ENCODE peak calls at places on chromosomes 12 and 14, in seven cellular contexts. One of them, this sample, is unnamed. For H3K4me1, the result is how much of the 10 kb centered on the place peaks cover.

GRCh38 chr14:37598085-37598972 is 2.9 kb downstream of the TTC6 start:
- DNase-seq in endodermal cell: peak
- DNase-seq in pancreas: peak
- DNase-seq in neuronal stem cell: no peak
- DNase-seq in heart right ventricle: no peak
- DNase-seq in mesendoderm: no peak
- DNase-seq in astrocyte: no peak
- DNase-seq in this sample: peak

GRCh38 chr12:10940389-10940788 is 1.3 kb upstream of the TAS2R14 start:
- DNase-seq in endodermal cell: no peak
- DNase-seq in heart right ventricle: no peak
- DNase-seq in astrocyte: peak
- DNase-seq in mesendoderm: peak
- DNase-seq in neuronal stem cell: no peak
- DNase-seq in pancreas: no peak
- DNase-seq in this sample: no peak

GRCh38 chr14:57071639-57072038 is 197.1 kb downstream of the EXOC5 start:
- DNase-seq in astrocyte: no peak
- DNase-seq in neuronal stem cell: no peak
- DNase-seq in mesendoderm: no peak
- DNase-seq in pancreas: no peak
- DNase-seq in endodermal cell: no peak
- DNase-seq in heart right ventricle: no peak
- DNase-seq in this sample: no peak

GRCh38 chr12:106342397-106343212 is 14.9 kb upstream of the POLR3B start:
- DNase-seq in astrocyte: peak
- DNase-seq in mesendoderm: no peak
- DNase-seq in endodermal cell: no peak
- DNase-seq in pancreas: peak
- DNase-seq in heart right ventricle: peak
- DNase-seq in neuronal stem cell: no peak
- DNase-seq in this sample: no peak

GRCh38 chr12:132167610-132168310 is 23.5 kb downstream of the NOC4L start:
- DNase-seq in neuronal stem cell: no peak
- DNase-seq in endodermal cell: no peak
- DNase-seq in heart right ventricle: no peak
- DNase-seq in pancreas: no peak
- DNase-seq in astrocyte: no peak
- DNase-seq in mesendoderm: no peak
- DNase-seq in this sample: no peak

GRCh38 chr12:68109444-68110217 is 49.9 kb downstream of the IFNG start:
- DNase-seq in astrocyte: no peak
- DNase-seq in neuronal stem cell: no peak
- DNase-seq in pancreas: no peak
- DNase-seq in mesendoderm: peak
- DNase-seq in endodermal cell: peak
- DNase-seq in heart right ventricle: no peak
- DNase-seq in this sample: no peak

GRCh38 chr14:57889245-57889644 is 23.4 kb upstream of the SLC35F4 start:
- DNase-seq in mesendoderm: no peak
- DNase-seq in astrocyte: peak
- DNase-seq in pancreas: peak
- DNase-seq in heart right ventricle: peak
- DNase-seq in endodermal cell: no peak
- DNase-seq in neuronal stem cell: no peak
- DNase-seq in this sample: no peak

GRCh38 chr12:49885663-49886461 is 17.8 kb downstream of the FAIM2 start:
- DNase-seq in heart right ventricle: no peak
- DNase-seq in neuronal stem cell: no peak
- DNase-seq in pancreas: no peak
- DNase-seq in endodermal cell: peak
- DNase-seq in mesendoderm: no peak
- DNase-seq in astrocyte: no peak
- DNase-seq in this sample: no peak

GRCh38 chr12:90836689-90837088 is 118.3 kb downstream of the CCER1 start:
- DNase-seq in neuronal stem cell: no peak
- DNase-seq in mesendoderm: no peak
- DNase-seq in astrocyte: no peak
- DNase-seq in heart right ventricle: peak
- DNase-seq in pancreas: no peak
- DNase-seq in endodermal cell: no peak
- DNase-seq in this sample: no peak

GRCh38 chr14:33484264-33484663 is 466.6 kb downstream of the EGLN3 start:
- DNase-seq in astrocyte: peak
- DNase-seq in mesendoderm: no peak
- DNase-seq in heart right ventricle: no peak
- DNase-seq in pancreas: no peak
- DNase-seq in neuronal stem cell: no peak
- DNase-seq in endodermal cell: no peak
- DNase-seq in this sample: no peak

GRCh38 chr14:55781046-55781445 is 201.0 kb downstream of the KTN1 start:
- DNase-seq in neuronal stem cell: no peak
- DNase-seq in mesendoderm: no peak
- DNase-seq in heart right ventricle: no peak
- DNase-seq in endodermal cell: no peak
- DNase-seq in pancreas: no peak
- DNase-seq in astrocyte: peak
- DNase-seq in this sample: no peak

GRCh38 chr14:84006643-84007137 is 1523.3 kb upstream of the FLRT2 start:
- DNase-seq in pancreas: no peak
- DNase-seq in neuronal stem cell: peak
- DNase-seq in endodermal cell: peak
- DNase-seq in heart right ventricle: peak
- DNase-seq in astrocyte: no peak
- DNase-seq in mesendoderm: peak
- DNase-seq in this sample: no peak

GRCh38 chr12:112904571-112904970 is 2.2 kb upstream of the OAS1 start:
- DNase-seq in mesendoderm: no peak
- DNase-seq in heart right ventricle: no peak
- DNase-seq in neuronal stem cell: no peak
- DNase-seq in endodermal cell: no peak
- DNase-seq in astrocyte: peak
- DNase-seq in pancreas: no peak
- DNase-seq in this sample: peak

GRCh38 chr14:23435540-23436326 is at the start of gene MYH7:
- DNase-seq in endodermal cell: peak
- DNase-seq in pancreas: no peak
- DNase-seq in neuronal stem cell: no peak
- DNase-seq in astrocyte: no peak
- DNase-seq in mesendoderm: no peak
- DNase-seq in heart right ventricle: peak
- DNase-seq in this sample: no peak

GRCh38 chr12:76470028-76470939 is 89.3 kb downstream of the OSBPL8 start:
- DNase-seq in pancreas: no peak
- DNase-seq in mesendoderm: peak
- DNase-seq in astrocyte: peak
- DNase-seq in neuronal stem cell: no peak
- DNase-seq in heart right ventricle: peak
- DNase-seq in endodermal cell: no peak
- DNase-seq in this sample: no peak

GRCh38 chr12:61610143-61610542 is 650.1 kb upstream of the USP15 start:
- DNase-seq in endodermal cell: no peak
- DNase-seq in astrocyte: no peak
- DNase-seq in neuronal stem cell: no peak
- DNase-seq in mesendoderm: no peak
- DNase-seq in pancreas: no peak
- DNase-seq in heart right ventricle: no peak
- DNase-seq in this sample: no peak

GRCh38 chr14:101200008-101200649 is 296.6 kb upstream of the RTL1 start:
- DNase-seq in endodermal cell: peak
- DNase-seq in pancreas: no peak
- DNase-seq in astrocyte: no peak
- DNase-seq in neuronal stem cell: no peak
- DNase-seq in mesendoderm: no peak
- DNase-seq in heart right ventricle: no peak
- DNase-seq in this sample: no peak

GRCh38 chr14:49769171-49769570 is 1.2 kb downstream of the KLHDC2 start:
- DNase-seq in astrocyte: peak
- DNase-seq in neuronal stem cell: no peak
- DNase-seq in heart right ventricle: no peak
- DNase-seq in mesendoderm: no peak
- DNase-seq in endodermal cell: no peak
- DNase-seq in pancreas: no peak
- DNase-seq in this sample: no peak

GRCh38 chr14:61154606-61155005 is 126.5 kb downstream of the TMEM30B start:
- DNase-seq in neuronal stem cell: no peak
- DNase-seq in heart right ventricle: no peak
- DNase-seq in mesendoderm: no peak
- DNase-seq in pancreas: no peak
- DNase-seq in endodermal cell: no peak
- DNase-seq in astrocyte: peak
- DNase-seq in this sample: no peak

GRCh38 chr14:25349269-25349668 is 299.3 kb upstream of the STXBP6 start:
- DNase-seq in heart right ventricle: no peak
- DNase-seq in endodermal cell: no peak
- DNase-seq in pancreas: no peak
- DNase-seq in mesendoderm: no peak
- DNase-seq in neuronal stem cell: no peak
- DNase-seq in astrocyte: no peak
- DNase-seq in this sample: no peak

GRCh38 chr14:92464716-92465115 is 48.9 kb upstream of the RIN3 start:
- DNase-seq in astrocyte: no peak
- DNase-seq in heart right ventricle: no peak
- DNase-seq in neuronal stem cell: no peak
- DNase-seq in mesendoderm: no peak
- DNase-seq in pancreas: no peak
- DNase-seq in endodermal cell: peak
- DNase-seq in this sample: no peak

GRCh38 chr12:45462506-45462905 is 246.6 kb downstream of the ANO6 start:
- DNase-seq in pancreas: no peak
- DNase-seq in astrocyte: no peak
- DNase-seq in neuronal stem cell: no peak
- DNase-seq in endodermal cell: no peak
- DNase-seq in heart right ventricle: no peak
- DNase-seq in mesendoderm: no peak
- DNase-seq in this sample: no peak

GRCh38 chr12:110637869-110638441 is 24.0 kb downstream of the TCTN1 start:
- DNase-seq in astrocyte: no peak
- DNase-seq in mesendoderm: no peak
- DNase-seq in heart right ventricle: no peak
- DNase-seq in pancreas: no peak
- DNase-seq in endodermal cell: no peak
- DNase-seq in neuronal stem cell: no peak
- DNase-seq in this sample: peak

GRCh38 chr12:4268549-4269181 is 4.9 kb upstream of the CCND2 start:
- DNase-seq in astrocyte: no peak
- DNase-seq in pancreas: no peak
- DNase-seq in endodermal cell: no peak
- DNase-seq in neuronal stem cell: no peak
- DNase-seq in heart right ventricle: no peak
- DNase-seq in mesendoderm: no peak
- DNase-seq in this sample: peak

GRCh38 chr14:68513137-68513536 is 279.7 kb downstream of the ZFP36L1 start:
- DNase-seq in neuronal stem cell: no peak
- DNase-seq in pancreas: no peak
- DNase-seq in heart right ventricle: no peak
- DNase-seq in astrocyte: no peak
- DNase-seq in endodermal cell: no peak
- DNase-seq in mesendoderm: no peak
- DNase-seq in this sample: no peak

GRCh38 chr12:112121780-112122565 is 3.4 kb upstream of the TRAFD1 start:
- DNase-seq in mesendoderm: peak
- DNase-seq in astrocyte: peak
- DNase-seq in endodermal cell: peak
- DNase-seq in neuronal stem cell: no peak
- DNase-seq in heart right ventricle: peak
- DNase-seq in pancreas: peak
- DNase-seq in this sample: no peak

GRCh38 chr12:111056618-111057521 is 136.5 kb upstream of the MYL2 start:
- DNase-seq in astrocyte: no peak
- DNase-seq in heart right ventricle: no peak
- DNase-seq in neuronal stem cell: no peak
- DNase-seq in endodermal cell: peak
- DNase-seq in pancreas: no peak
- DNase-seq in mesendoderm: peak
- DNase-seq in this sample: peak

GRCh38 chr12:88006351-88006750 is 22.9 kb downstream of the C12orf50 start:
- DNase-seq in endodermal cell: no peak
- DNase-seq in pancreas: no peak
- DNase-seq in mesendoderm: no peak
- DNase-seq in heart right ventricle: no peak
- DNase-seq in astrocyte: no peak
- DNase-seq in neuronal stem cell: no peak
- DNase-seq in this sample: no peak
- H3K27ac ChIP-seq in endodermal cell: no peak
- H3K27ac ChIP-seq in pancreas: no peak
- H3K27ac ChIP-seq in mesendoderm: no peak
- H3K27ac ChIP-seq in heart right ventricle: no peak
- H3K27ac ChIP-seq in astrocyte: no peak
- H3K27ac ChIP-seq in neuronal stem cell: no peak
- H3K27ac ChIP-seq in this sample: no peak

GRCh38 chr12:24853588-24853987 is 95.3 kb downstream of the BCAT1 start:
- DNase-seq in heart right ventricle: no peak
- DNase-seq in neuronal stem cell: no peak
- DNase-seq in pancreas: no peak
- DNase-seq in mesendoderm: no peak
- DNase-seq in astrocyte: peak
- DNase-seq in endodermal cell: no peak
- DNase-seq in this sample: no peak
- H3K4me3 ChIP-seq in heart right ventricle: no peak
- H3K4me3 ChIP-seq in neuronal stem cell: no peak
- H3K4me3 ChIP-seq in pancreas: no peak
- H3K4me3 ChIP-seq in mesendoderm: no peak
- H3K4me3 ChIP-seq in astrocyte: no peak
- H3K4me3 ChIP-seq in endodermal cell: peak
- H3K4me3 ChIP-seq in this sample: no peak

GRCh38 chr12:85191-85666 is 18.7 kb downstream of the IQSEC3 start:
- DNase-seq in pancreas: no peak
- DNase-seq in mesendoderm: no peak
- DNase-seq in endodermal cell: peak
- DNase-seq in heart right ventricle: no peak
- DNase-seq in astrocyte: no peak
- DNase-seq in neuronal stem cell: no peak
- DNase-seq in this sample: no peak
- H3K4me1 ChIP-seq in pancreas: under half
- H3K4me1 ChIP-seq in mesendoderm: under half
- H3K4me1 ChIP-seq in endodermal cell: under half
- H3K4me1 ChIP-seq in heart right ventricle: under half
- H3K4me1 ChIP-seq in astrocyte: under half
- H3K4me1 ChIP-seq in neuronal stem cell: under half
- H3K4me1 ChIP-seq in this sample: under half

DNA sequence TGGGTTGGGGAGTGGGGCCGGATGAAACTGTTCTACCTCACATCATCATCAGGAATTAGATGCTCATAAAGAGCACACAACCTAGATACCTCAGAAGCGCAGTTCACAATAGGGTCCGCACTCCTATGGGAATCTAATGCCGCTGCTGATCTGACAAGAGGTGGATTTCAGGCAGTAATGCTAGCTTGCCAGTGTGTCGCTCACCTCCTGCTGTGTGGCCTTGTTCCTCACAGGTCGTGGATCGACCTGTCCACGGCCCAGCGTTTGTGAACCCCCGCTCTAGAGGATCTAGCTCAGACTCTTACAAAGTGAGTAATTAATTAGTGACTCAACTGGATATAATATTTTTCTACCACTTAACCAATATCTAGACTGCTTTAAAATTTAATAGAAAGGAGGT is 5.8 kb downstream of the PPP1R12A start:
- DNase-seq in neuronal stem cell: no peak
- DNase-seq in endodermal cell: no peak
- DNase-seq in pancreas: no peak
- DNase-seq in mesendoderm: peak
- DNase-seq in astrocyte: no peak
- DNase-seq in heart right ventricle: no peak
- DNase-seq in this sample: no peak
- H3K27ac ChIP-seq in neuronal stem cell: no peak
- H3K27ac ChIP-seq in endodermal cell: no peak
- H3K27ac ChIP-seq in pancreas: no peak
- H3K27ac ChIP-seq in mesendoderm: no peak
- H3K27ac ChIP-seq in astrocyte: no peak
- H3K27ac ChIP-seq in heart right ventricle: no peak
- H3K27ac ChIP-seq in this sample: peak

This sample was measured in CD4-positive, CD25-positive, alpha-beta regulatory T cell.